ENCODE peak calls at places on chromosomes 11 and 22, in four cellular contexts. Q is neural progenitor cell, D is fibroblast of lung, R is neuronal stem cell. Y is an unnamed sample. For H3K4me1, the result is how much of the 10 kb centered on the place peaks cover.

GRCh38 chr11:118530683-118531596 is at the start of gene TMEM25:
- DNase-seq in Q (peak), D (peak), R (peak), Y (peak)

GRCh38 chr11:127618721-127619120 is 618.2 kb upstream of the KIRREL3 start:
- DNase-seq in Q (no peak), D (no peak), R (no peak), Y (no peak)

GRCh38 chr22:28714043-28714442 is 27.6 kb downstream of the CHEK2 start:
- DNase-seq in Q (no peak), D (no peak), R (no peak), Y (no peak)

GRCh38 chr11:103735497-103736032 is 300.9 kb upstream of the DDI1 start:
- DNase-seq in Q (no peak), D (no peak), R (no peak), Y (peak)

GRCh38 chr11:32259641-32260081 is 168.8 kb downstream of the RCN1 start:
- DNase-seq in Q (no peak), D (peak), R (no peak), Y (peak)

GRCh38 chr11:78532991-78533861 is 41.4 kb downstream of the NARS2 start:
- DNase-seq in Q (no peak), D (no peak), R (no peak), Y (no peak)

GRCh38 chr22:25403752-25404471 is 160.6 kb upstream of the GRK3 start:
- DNase-seq in Q (peak), D (peak), R (no peak), Y (peak)

GRCh38 chr11:101446238-101446637 is 137.6 kb downstream of the TRPC6 start:
- DNase-seq in Q (no peak), D (peak), R (no peak), Y (peak)

GRCh38 chr11:36684840-36685800 is 87.1 kb upstream of the RAG2 start:
- DNase-seq in Q (no peak), D (no peak), R (no peak), Y (no peak)

GRCh38 chr11:122210378-122210995 is 94.5 kb upstream of the BLID start:
- DNase-seq in Q (no peak), D (no peak), R (no peak), Y (no peak)

GRCh38 chr11:72326151-72326842 is 82.3 kb upstream of the PHOX2A start:
- DNase-seq in Q (no peak), D (peak), R (no peak), Y (peak)

GRCh38 chr22:47123006-47123826 is 360.8 kb downstream of the TBC1D22A start:
- DNase-seq in Q (no peak), D (no peak), R (no peak), Y (no peak)

GRCh38 chr11:69208190-69209037 is 52.7 kb downstream of the SMIM38 start:
- DNase-seq in Q (no peak), D (no peak), R (no peak), Y (no peak)

GRCh38 chr11:75214411-75214821 is 26.2 kb upstream of the TPBGL start:
- DNase-seq in Q (peak), D (peak), R (peak), Y (peak)

GRCh38 chr11:69463181-69463891 is 18.1 kb upstream of the LINC01488 start:
- DNase-seq in Q (peak), D (peak), R (no peak), Y (peak)

GRCh38 chr11:120832609-120833221 is 191.2 kb upstream of the TBCEL start:
- DNase-seq in Q (peak), D (no peak), R (peak), Y (no peak)

GRCh38 chr11:124069429-124070401 is 28.6 kb upstream of the OR10G7 start:
- DNase-seq in Q (peak), D (peak), R (peak), Y (peak)

GRCh38 chr11:34052608-34053160 is 1.2 kb downstream of the CAPRIN1 start:
- DNase-seq in Q (peak), D (no peak), R (peak), Y (peak)

GRCh38 chr11:67572747-67573419 is 10.7 kb upstream of the GSTP1 start:
- DNase-seq in Q (peak), D (peak), R (no peak), Y (peak)

DNA sequence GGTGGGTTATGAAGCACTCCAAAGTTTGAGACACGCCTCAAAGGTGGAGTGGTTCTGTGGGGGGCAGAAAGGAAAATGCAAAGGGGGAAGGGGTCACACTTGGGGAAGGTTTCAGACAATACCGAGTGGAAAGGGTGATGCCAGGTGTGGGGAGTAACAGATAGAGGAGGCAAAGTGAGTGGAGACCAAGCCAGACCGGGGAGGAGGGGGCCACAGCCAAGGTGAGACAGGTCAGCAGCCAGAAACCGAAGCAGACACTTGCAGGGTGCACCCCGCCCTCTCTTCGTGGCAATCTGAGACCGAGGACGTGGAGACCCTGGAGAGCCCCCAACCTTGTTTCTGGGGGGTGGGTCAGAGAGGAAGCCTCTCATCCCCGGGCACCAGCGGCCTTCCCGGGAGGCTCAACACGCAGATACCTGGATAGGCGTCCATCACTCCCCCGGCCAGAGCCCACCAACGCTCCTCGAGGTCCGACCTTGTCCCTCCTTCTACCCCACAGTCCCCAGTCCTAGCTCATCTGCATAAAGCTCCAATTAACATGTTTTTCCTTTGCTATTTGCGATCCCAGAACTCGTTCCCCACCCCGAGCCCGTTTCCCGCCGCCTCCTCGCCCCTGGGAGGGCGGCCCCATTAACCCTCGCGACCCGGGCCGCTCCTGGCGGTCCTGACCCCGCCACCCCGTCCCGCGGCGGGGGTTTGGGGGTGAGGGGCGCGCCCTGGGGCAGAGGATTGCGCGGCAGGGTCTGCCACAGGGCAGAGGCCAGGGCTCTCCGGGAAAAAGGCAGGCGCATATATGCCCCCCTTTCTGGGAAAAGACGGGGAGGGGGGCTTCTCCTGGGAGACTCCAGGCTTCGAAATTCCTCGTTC is 21.8 kb downstream of the RTN4RL2 start:
- DNase-seq in Q (no peak), D (no peak), R (no peak), Y (no peak)
- H3K4me1 ChIP-seq in Q (under half), D (under half), R (under half), Y (under half)

DNA sequence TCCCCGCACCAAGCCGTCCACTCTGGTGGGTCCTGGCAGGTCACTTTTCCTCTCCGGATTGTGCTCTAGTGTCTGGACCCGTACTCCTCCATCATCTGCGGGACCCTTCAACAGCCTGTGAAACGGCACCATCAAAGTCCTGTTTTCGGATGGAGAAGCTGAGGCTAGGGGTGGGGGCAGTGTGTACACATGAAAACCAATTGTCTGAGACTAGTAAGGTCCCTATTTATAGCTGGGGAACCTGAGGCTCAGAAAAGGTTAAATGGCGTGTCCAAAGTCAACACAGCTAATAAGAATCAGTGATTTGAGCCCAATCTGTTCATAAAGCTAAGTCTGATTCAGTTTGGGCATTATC is 666 bp upstream of the LRRC32 start:
- DNase-seq in Q (no peak), D (no peak), R (no peak), Y (no peak)
- H2AFZ ChIP-seq in Q (peak), D (peak), R (peak), Y (peak)

GRCh38 chr11:16809901-16810668 is 71.6 kb downstream of the C11orf58 start:
- DNase-seq in Q (no peak), D (peak), R (no peak), Y (peak)
- H3K4me1 ChIP-seq in Q (under half), D (under half), R (under half), Y (under half)

DNA sequence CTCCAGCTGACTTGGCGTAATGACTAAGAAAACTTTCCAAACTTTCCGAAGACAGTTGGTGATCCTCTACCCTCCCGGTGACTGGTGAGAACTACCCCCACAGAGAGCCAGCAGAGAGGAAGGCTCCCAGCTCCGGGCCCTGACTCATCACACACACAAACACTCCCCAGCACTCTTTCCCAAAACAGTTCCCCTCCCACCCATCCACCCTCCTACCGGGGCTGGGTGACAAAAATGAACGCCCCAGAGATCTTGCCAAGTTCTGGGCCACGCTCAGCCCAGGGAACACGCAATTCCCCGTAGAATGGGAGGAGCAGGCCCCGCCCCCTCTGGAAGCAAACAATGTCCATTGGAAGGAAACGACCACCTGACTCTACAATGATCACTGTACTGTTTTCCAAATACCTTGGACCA is 21.3 kb upstream of the JAM3 start:
- DNase-seq in Q (no peak), D (peak), R (no peak), Y (peak)
- H2AFZ ChIP-seq in Q (peak), D (peak), R (no peak), Y (peak)

GRCh38 chr11:132256621-132257227 is 886.3 kb downstream of the NTM start:
- DNase-seq in Q (no peak), D (no peak), R (no peak), Y (no peak)
- H3K4me1 ChIP-seq in Q (under half), D (under half), R (under half), Y (under half)

DNA sequence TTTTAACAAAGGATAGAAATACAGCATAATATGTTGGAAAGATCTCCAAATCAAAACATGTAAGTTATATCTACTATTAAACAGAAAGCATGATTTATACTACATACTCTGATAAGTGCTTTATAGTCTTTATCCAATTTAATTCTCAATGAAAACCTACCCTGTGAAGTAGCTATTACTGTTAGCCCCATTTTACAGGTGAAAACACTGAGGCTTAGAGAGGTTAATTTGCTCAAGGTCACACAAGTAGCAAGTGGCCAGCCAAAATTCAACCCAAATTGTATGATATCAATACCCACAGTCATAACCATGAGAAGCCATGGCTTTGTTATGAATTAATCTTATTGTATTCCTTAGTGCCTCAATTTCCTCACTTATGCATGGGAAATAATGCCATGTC is 675 bp upstream of the OR5AN1 start:
- DNase-seq in Q (no peak), D (no peak), R (no peak), Y (no peak)
- H2AFZ ChIP-seq in Q (no peak), D (no peak), R (no peak), Y (no peak)

GRCh38 chr22:36406139-36406538 is 18.4 kb upstream of the MYH9 start:
- DNase-seq in Q (no peak), D (no peak), R (no peak), Y (peak)
- H3K4me1 ChIP-seq in Q (under half), D (under half), R (under half), Y (under half)

GRCh38 chr11:95104121-95104830 is 14.6 kb downstream of the ENDOD1 start:
- DNase-seq in Q (no peak), D (no peak), R (no peak), Y (no peak)

GRCh38 chr11:95108159-95108611 is 18.5 kb downstream of the ENDOD1 start:
- DNase-seq in Q (peak), D (peak), R (no peak), Y (peak)

GRCh38 chr11:95104916-95105315 is 15.3 kb downstream of the ENDOD1 start:
- DNase-seq in Q (no peak), D (no peak), R (no peak), Y (no peak)

GRCh38 chr11:95111923-95112540 is 22.4 kb downstream of the ENDOD1 start:
- DNase-seq in Q (peak), D (no peak), R (no peak), Y (no peak)

GRCh38 chr11:95108671-95109551 is 19.3 kb downstream of the ENDOD1 start:
- DNase-seq in Q (peak), D (peak), R (no peak), Y (peak)
- H2AFZ ChIP-seq in Q (peak), D (no peak), R (no peak), Y (no peak)

DNA sequence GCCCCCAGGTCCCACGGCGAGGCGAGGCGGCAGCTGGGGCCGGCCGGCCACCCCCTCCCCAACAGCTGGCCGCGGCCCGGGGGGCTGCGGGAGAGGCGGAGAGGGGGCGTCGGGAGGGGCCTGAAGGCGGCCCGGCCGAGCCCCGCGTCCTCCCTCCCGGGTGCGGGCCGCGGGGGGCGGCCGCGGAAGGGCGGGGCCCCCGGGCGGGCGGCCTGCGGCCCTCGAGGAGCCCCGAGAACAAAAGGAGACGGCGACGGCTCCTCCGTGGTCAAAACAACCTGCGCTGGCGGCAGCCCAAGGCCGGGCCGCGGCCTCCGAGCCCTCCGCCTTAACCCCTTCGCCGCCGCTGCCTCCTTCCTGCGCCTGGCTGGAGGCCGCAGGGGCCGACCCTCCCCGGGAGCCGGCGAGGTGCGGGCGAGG is 2.4 kb downstream of the PDGFB start:
- DNase-seq in Q (peak), D (no peak), R (no peak), Y (no peak)
- H3K4me1 ChIP-seq in Q (under half), D (under half), R (under half), Y (under half)

DNA sequence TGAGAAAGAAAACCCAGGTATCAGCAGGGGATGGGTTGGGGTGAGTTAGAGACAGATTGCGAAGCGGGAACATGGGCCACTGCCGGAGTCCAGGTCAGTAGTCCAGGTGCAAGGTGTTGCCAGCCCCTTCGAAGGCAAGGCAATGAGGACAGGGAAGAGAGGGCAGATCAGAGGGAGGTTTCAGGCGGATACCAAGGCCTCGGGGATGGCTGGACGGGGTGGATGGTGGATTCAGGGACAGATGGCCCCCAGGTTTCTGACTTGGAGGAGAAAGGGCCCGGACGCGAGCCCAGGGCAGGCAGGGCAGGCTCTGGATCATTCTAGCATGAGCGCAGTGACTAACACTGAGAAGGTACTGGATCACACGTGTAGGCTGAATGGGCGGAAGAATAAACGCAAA is 25.4 kb upstream of the IGSF9B start:
- DNase-seq in Q (no peak), D (no peak), R (no peak), Y (no peak)
- H2AFZ ChIP-seq in Q (no peak), D (no peak), R (no peak), Y (no peak)

Y was measured in GM23248.